ENCODE peak calls at places on chromosome 4, in four cellular contexts. One of them, this sample, is unnamed. For H3K4me1, the result is how much of the 10 kb centered on the place peaks cover.

GRCh38 chr4:41436365-41437263 is 101.3 kb upstream of the LIMCH1 start:
- DNase-seq in Peyer's patch: no peak
- DNase-seq in GM12878: no peak
- DNase-seq in IMR-90: no peak
- DNase-seq in this sample: no peak

GRCh38 chr4:85777908-85778808 is 303.2 kb downstream of the ARHGAP24 start:
- DNase-seq in Peyer's patch: no peak
- DNase-seq in GM12878: peak
- DNase-seq in IMR-90: no peak
- DNase-seq in this sample: no peak

GRCh38 chr4:79917246-79917645 is 155.8 kb downstream of the ANTXR2 start:
- DNase-seq in Peyer's patch: peak
- DNase-seq in GM12878: peak
- DNase-seq in IMR-90: peak
- DNase-seq in this sample: no peak

GRCh38 chr4:30720021-30720655 is at the start of gene PCDH7:
- DNase-seq in Peyer's patch: no peak
- DNase-seq in GM12878: no peak
- DNase-seq in IMR-90: peak
- DNase-seq in this sample: peak

GRCh38 chr4:169070071-169070894 is 60.2 kb upstream of the CBR4 start:
- DNase-seq in Peyer's patch: no peak
- DNase-seq in GM12878: no peak
- DNase-seq in IMR-90: peak
- DNase-seq in this sample: peak

GRCh38 chr4:57309658-57310057 is 199.5 kb upstream of the IGFBP7 start:
- DNase-seq in Peyer's patch: no peak
- DNase-seq in GM12878: no peak
- DNase-seq in IMR-90: no peak
- DNase-seq in this sample: no peak

GRCh38 chr4:107183155-107183774 is 147.2 kb upstream of the DKK2 start:
- DNase-seq in Peyer's patch: no peak
- DNase-seq in GM12878: peak
- DNase-seq in IMR-90: peak
- DNase-seq in this sample: no peak

GRCh38 chr4:86300516-86300915 is 59.3 kb downstream of the MAPK10 start:
- DNase-seq in Peyer's patch: no peak
- DNase-seq in GM12878: no peak
- DNase-seq in IMR-90: no peak
- DNase-seq in this sample: no peak

GRCh38 chr4:2042207-2042946 is 16.8 kb upstream of the NAT8L start:
- DNase-seq in Peyer's patch: peak
- DNase-seq in GM12878: no peak
- DNase-seq in IMR-90: no peak
- DNase-seq in this sample: no peak

GRCh38 chr4:137905930-137906329 is 336.2 kb downstream of the SLC7A11 start:
- DNase-seq in Peyer's patch: no peak
- DNase-seq in GM12878: no peak
- DNase-seq in IMR-90: peak
- DNase-seq in this sample: no peak

GRCh38 chr4:168623484-168623883 is 126.6 kb downstream of the PALLD start:
- DNase-seq in Peyer's patch: no peak
- DNase-seq in GM12878: no peak
- DNase-seq in IMR-90: no peak
- DNase-seq in this sample: no peak

GRCh38 chr4:176193898-176194297 is 1.5 kb downstream of the SPATA4 start:
- DNase-seq in Peyer's patch: no peak
- DNase-seq in GM12878: no peak
- DNase-seq in IMR-90: peak
- DNase-seq in this sample: no peak

GRCh38 chr4:121182296-121182695 is 18.2 kb upstream of the TNIP3 start:
- DNase-seq in Peyer's patch: no peak
- DNase-seq in GM12878: no peak
- DNase-seq in IMR-90: peak
- DNase-seq in this sample: no peak

GRCh38 chr4:41142356-41142755 is 72.0 kb downstream of the APBB2 start:
- DNase-seq in Peyer's patch: no peak
- DNase-seq in GM12878: no peak
- DNase-seq in IMR-90: no peak
- DNase-seq in this sample: peak

GRCh38 chr4:75289843-75290616 is 224.2 kb downstream of the RCHY1 start:
- DNase-seq in Peyer's patch: no peak
- DNase-seq in GM12878: peak
- DNase-seq in IMR-90: no peak
- DNase-seq in this sample: no peak

GRCh38 chr4:168917150-168917779 is 92.8 kb downstream of the CBR4 start:
- DNase-seq in Peyer's patch: no peak
- DNase-seq in GM12878: no peak
- DNase-seq in IMR-90: peak
- DNase-seq in this sample: no peak

GRCh38 chr4:20960291-20960690 is 260.0 kb downstream of the PACRGL start:
- DNase-seq in Peyer's patch: no peak
- DNase-seq in GM12878: no peak
- DNase-seq in IMR-90: no peak
- DNase-seq in this sample: no peak

GRCh38 chr4:100189820-100190642 is at the start of gene DDIT4L:
- DNase-seq in Peyer's patch: no peak
- DNase-seq in GM12878: no peak
- DNase-seq in IMR-90: peak
- DNase-seq in this sample: peak

GRCh38 chr4:125389713-125390112 is 75.0 kb downstream of the FAT4 start:
- DNase-seq in Peyer's patch: no peak
- DNase-seq in GM12878: no peak
- DNase-seq in IMR-90: peak
- DNase-seq in this sample: no peak

GRCh38 chr4:154024097-154024496 is 235.2 kb upstream of the SFRP2 start:
- DNase-seq in Peyer's patch: no peak
- DNase-seq in GM12878: no peak
- DNase-seq in IMR-90: no peak
- DNase-seq in this sample: no peak

GRCh38 chr4:140150636-140150885 is 3.4 kb downstream of the MAML3 start:
- DNase-seq in Peyer's patch: peak
- DNase-seq in GM12878: no peak
- DNase-seq in IMR-90: no peak
- DNase-seq in this sample: peak

GRCh38 chr4:1998296-1998695 is 10.5 kb downstream of the NELFA start:
- DNase-seq in Peyer's patch: no peak
- DNase-seq in GM12878: no peak
- DNase-seq in IMR-90: no peak
- DNase-seq in this sample: no peak

GRCh38 chr4:181528570-181529184 is 714.5 kb upstream of the TENM3 start:
- DNase-seq in Peyer's patch: peak
- DNase-seq in GM12878: peak
- DNase-seq in IMR-90: peak
- DNase-seq in this sample: no peak

GRCh38 chr4:77146426-77147399 is 10.3 kb upstream of the CCNG2 start:
- DNase-seq in Peyer's patch: no peak
- DNase-seq in GM12878: no peak
- DNase-seq in IMR-90: no peak
- DNase-seq in this sample: no peak

GRCh38 chr4:182555997-182556418 is 312.8 kb downstream of the TENM3 start:
- DNase-seq in Peyer's patch: no peak
- DNase-seq in GM12878: no peak
- DNase-seq in IMR-90: peak
- DNase-seq in this sample: no peak

GRCh38 chr4:98939892-98940298 is 11.0 kb upstream of the EIF4E start:
- DNase-seq in Peyer's patch: no peak
- DNase-seq in GM12878: no peak
- DNase-seq in IMR-90: peak
- DNase-seq in this sample: no peak

GRCh38 chr4:174358823-174359222 is 75.1 kb downstream of the CEP44 start:
- DNase-seq in Peyer's patch: no peak
- DNase-seq in GM12878: peak
- DNase-seq in IMR-90: peak
- DNase-seq in this sample: no peak

GRCh38 chr4:95051689-95052026 is 293.9 kb downstream of the BMPR1B start:
- DNase-seq in Peyer's patch: no peak
- DNase-seq in GM12878: no peak
- DNase-seq in IMR-90: no peak
- DNase-seq in this sample: no peak

GRCh38 chr4:127985989-127986388 is 20.8 kb downstream of the ABHD18 start:
- DNase-seq in Peyer's patch: no peak
- DNase-seq in GM12878: no peak
- DNase-seq in IMR-90: no peak
- DNase-seq in this sample: no peak
- TF ChIP-seq CTCF in Peyer's patch: no peak
- TF ChIP-seq CTCF in GM12878: peak
- TF ChIP-seq CTCF in IMR-90: no peak
- TF ChIP-seq CTCF in this sample: no peak

GRCh38 chr4:147864591-147864990 is 132.7 kb downstream of the ARHGAP10 start:
- DNase-seq in Peyer's patch: no peak
- DNase-seq in GM12878: no peak
- DNase-seq in IMR-90: peak
- DNase-seq in this sample: no peak
- H3K4me1 ChIP-seq in Peyer's patch: under half
- H3K4me1 ChIP-seq in GM12878: under half
- H3K4me1 ChIP-seq in IMR-90: under half
- H3K4me1 ChIP-seq in this sample: under half

GRCh38 chr4:119628281-119629141 is at the start of gene PDE5A:
- DNase-seq in Peyer's patch: peak
- DNase-seq in GM12878: no peak
- DNase-seq in IMR-90: peak
- DNase-seq in this sample: peak

GRCh38 chr4:119627267-119628190 is 1.1 kb downstream of the PDE5A start:
- DNase-seq in Peyer's patch: peak
- DNase-seq in GM12878: no peak
- DNase-seq in IMR-90: peak
- DNase-seq in this sample: peak

GRCh38 chr4:119626420-119626819 is 2.2 kb downstream of the PDE5A start:
- DNase-seq in Peyer's patch: no peak
- DNase-seq in GM12878: no peak
- DNase-seq in IMR-90: no peak
- DNase-seq in this sample: no peak

GRCh38 chr4:119626943-119627266 is 1.7 kb downstream of the PDE5A start:
- DNase-seq in Peyer's patch: no peak
- DNase-seq in GM12878: no peak
- DNase-seq in IMR-90: no peak
- DNase-seq in this sample: no peak

DNA sequence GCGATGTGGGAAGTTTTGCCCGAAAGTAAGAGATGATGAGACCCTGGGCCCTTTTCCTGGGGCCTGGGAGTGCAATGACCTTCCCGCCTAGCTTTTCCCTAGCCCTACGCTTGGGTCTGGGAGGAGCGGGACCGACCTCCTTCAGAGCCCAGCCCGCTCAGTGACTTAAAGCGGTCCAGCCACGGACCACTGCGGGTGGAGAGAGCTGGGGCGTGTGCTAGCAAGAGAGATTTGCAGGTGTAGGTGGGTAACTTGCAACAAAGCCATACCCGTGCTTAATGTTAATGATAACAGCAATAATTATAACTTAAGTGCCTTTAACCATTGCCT is 503 bp upstream of the PDE5A start:
- DNase-seq in Peyer's patch: no peak
- DNase-seq in GM12878: no peak
- DNase-seq in IMR-90: no peak
- DNase-seq in this sample: no peak
- TF ChIP-seq CTCF in Peyer's patch: no peak
- TF ChIP-seq CTCF in GM12878: no peak
- TF ChIP-seq CTCF in IMR-90: no peak
- TF ChIP-seq CTCF in this sample: no peak

GRCh38 chr4:7902826-7903225 is 36.8 kb downstream of the AFAP1 start:
- DNase-seq in Peyer's patch: no peak
- DNase-seq in GM12878: no peak
- DNase-seq in IMR-90: no peak
- DNase-seq in this sample: no peak
- H3K4me1 ChIP-seq in Peyer's patch: under half
- H3K4me1 ChIP-seq in GM12878: under half
- H3K4me1 ChIP-seq in IMR-90: under half
- H3K4me1 ChIP-seq in this sample: half or more